ENCODE peak calls at places on chromosomes 6 and 20, in four cellular contexts. C is BE2C, N is lung, D is GM23338. F is an unnamed sample. For H3K27me3, the result is how much of the 10 kb centered on the place peaks cover.

GRCh38 chr6:7151381-7151780 is 43.6 kb downstream of the RREB1 start:
- DNase-seq in C (no peak), N (no peak), D (no peak), F (no peak)

GRCh38 chr6:22124756-22125155 is 172.1 kb downstream of the PRL start:
- DNase-seq in C (no peak), N (no peak), D (no peak), F (no peak)

GRCh38 chr20:46551508-46552280 is 1.2 kb upstream of the OCSTAMP start:
- DNase-seq in C (no peak), N (no peak), D (peak), F (peak)

GRCh38 chr6:12653396-12653910 is 63.1 kb upstream of the PHACTR1 start:
- DNase-seq in C (no peak), N (no peak), D (no peak), F (no peak)

GRCh38 chr20:15162061-15162740 is 824.8 kb upstream of the FLRT3 start:
- DNase-seq in C (no peak), N (no peak), D (no peak), F (no peak)

GRCh38 chr6:168155193-168155592 is 76.2 kb upstream of the FRMD1 start:
- DNase-seq in C (no peak), N (no peak), D (no peak), F (no peak)

GRCh38 chr6:81049425-81050042 is 702.9 kb downstream of the TENT5A start:
- DNase-seq in C (no peak), N (no peak), D (no peak), F (no peak)

GRCh38 chr20:32203556-32204484 is 3.7 kb downstream of the PLAGL2 start:
- DNase-seq in C (no peak), N (no peak), D (no peak), F (peak)

GRCh38 chr6:125868996-125869395 is 78.2 kb downstream of the NCOA7 start:
- DNase-seq in C (peak), N (no peak), D (no peak), F (no peak)

GRCh38 chr20:49167811-49168507 is 20.2 kb downstream of the STAU1 start:
- DNase-seq in C (no peak), N (no peak), D (no peak), F (no peak)

GRCh38 chr6:2542858-2543218 is 207.9 kb downstream of the MYLK4 start:
- DNase-seq in C (no peak), N (peak), D (no peak), F (peak)

GRCh38 chr6:17987576-17988421 is at the start of gene KIF13A:
- DNase-seq in C (peak), N (peak), D (peak), F (peak)

GRCh38 chr20:38842558-38842981 is 37.1 kb downstream of the PPP1R16B start:
- DNase-seq in C (no peak), N (no peak), D (peak), F (no peak)

GRCh38 chr6:45512594-45512993 is 134.9 kb upstream of the SUPT3H start:
- DNase-seq in C (no peak), N (no peak), D (no peak), F (no peak)

GRCh38 chr20:50691585-50692552 is 527 bp upstream of the RIPOR3 start:
- DNase-seq in C (peak), N (no peak), D (peak), F (peak)

GRCh38 chr6:36387440-36388303 is at the start of gene ETV7:
- DNase-seq in C (no peak), N (peak), D (peak), F (peak)

GRCh38 chr6:37365791-37366190 is 12.0 kb downstream of the RNF8 start:
- DNase-seq in C (no peak), N (no peak), D (peak), F (no peak)

GRCh38 chr6:83417880-83418663 is 12.8 kb downstream of the ME1 start:
- DNase-seq in C (no peak), N (no peak), D (peak), F (peak)

GRCh38 chr20:46558511-46558959 is 8.1 kb upstream of the OCSTAMP start:
- DNase-seq in C (no peak), N (peak), D (no peak), F (no peak)

GRCh38 chr6:128074561-128074960 is 173.7 kb upstream of the THEMIS start:
- DNase-seq in C (no peak), N (no peak), D (no peak), F (no peak)

GRCh38 chr6:5053038-5053437 is 32.1 kb upstream of the PPP1R3G start:
- DNase-seq in C (no peak), N (no peak), D (no peak), F (no peak)

GRCh38 chr6:44649365-44650025 is 262.0 kb downstream of the CDC5L start:
- DNase-seq in C (no peak), N (no peak), D (no peak), F (no peak)

GRCh38 chr6:168177492-168177891 is 98.5 kb upstream of the FRMD1 start:
- DNase-seq in C (no peak), N (no peak), D (no peak), F (no peak)

GRCh38 chr20:11924923-11925322 is 7.2 kb downstream of the BTBD3 start:
- DNase-seq in C (no peak), N (no peak), D (no peak), F (no peak)

GRCh38 chr6:133918208-133918930 is 29.5 kb downstream of the TCF21 start:
- DNase-seq in C (no peak), N (no peak), D (no peak), F (no peak)

GRCh38 chr6:79115557-79115956 is 37.5 kb upstream of the PHIP start:
- DNase-seq in C (no peak), N (no peak), D (no peak), F (no peak)

GRCh38 chr6:112245511-112246203 is 8.7 kb downstream of the LAMA4 start:
- DNase-seq in C (no peak), N (no peak), D (no peak), F (no peak)

GRCh38 chr6:106187424-106187982 is 101.4 kb downstream of the PRDM1 start:
- DNase-seq in C (no peak), N (no peak), D (no peak), F (no peak)

GRCh38 chr20:48601798-48602197 is 226.0 kb downstream of the PREX1 start:
- DNase-seq in C (peak), N (no peak), D (no peak), F (no peak)

GRCh38 chr20:21339499-21339898 is 36.4 kb downstream of the XRN2 start:
- DNase-seq in C (no peak), N (no peak), D (no peak), F (peak)

GRCh38 chr6:7468382-7469081 is 72.9 kb upstream of the DSP start:
- DNase-seq in C (peak), N (no peak), D (no peak), F (peak)

GRCh38 chr6:83365931-83366330 is 64.9 kb downstream of the ME1 start:
- DNase-seq in C (no peak), N (no peak), D (no peak), F (peak)

GRCh38 chr20:52096117-52096516 is 95.5 kb downstream of the ZFP64 start:
- DNase-seq in C (no peak), N (no peak), D (no peak), F (no peak)

GRCh38 chr20:50746138-50746940 is 15.0 kb downstream of the PARD6B start:
- DNase-seq in C (no peak), N (peak), D (no peak), F (peak)

GRCh38 chr6:32883789-32884188 is 29.8 kb downstream of the PSMB9 start:
- DNase-seq in C (no peak), N (peak), D (peak), F (peak)

GRCh38 chr20:53599039-53599362 is 5.4 kb upstream of the ZNF217 start:
- DNase-seq in C (no peak), N (no peak), D (no peak), F (no peak)

GRCh38 chr20:53598140-53599038 is 4.8 kb upstream of the ZNF217 start:
- DNase-seq in C (no peak), N (no peak), D (no peak), F (no peak)

GRCh38 chr20:53597521-53598120 is 4.0 kb upstream of the ZNF217 start:
- DNase-seq in C (no peak), N (no peak), D (no peak), F (no peak)

GRCh38 chr20:53595018-53595378 is 1.4 kb upstream of the ZNF217 start:
- DNase-seq in C (no peak), N (no peak), D (no peak), F (no peak)

DNA sequence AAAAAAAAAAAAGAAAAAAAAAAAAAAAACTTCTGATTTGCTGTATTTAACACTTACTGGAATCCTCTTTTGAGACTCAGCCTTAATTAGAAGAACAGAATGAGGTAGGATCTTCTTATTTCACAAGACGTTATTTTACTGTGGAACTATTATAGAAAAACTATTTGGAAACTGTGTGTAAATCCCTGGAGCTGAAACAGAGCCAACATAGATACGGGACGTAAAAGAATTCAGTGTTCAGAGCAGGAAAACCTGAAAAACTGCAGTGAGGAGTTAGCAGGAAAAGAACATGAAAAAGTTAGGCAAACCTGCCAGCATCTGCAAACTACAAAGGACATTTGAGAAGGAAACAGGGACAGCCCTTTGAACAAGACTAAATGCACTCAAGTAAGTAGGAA is 3.4 kb upstream of the ZNF217 start:
- DNase-seq in C (no peak), N (no peak), D (no peak), F (peak)
- H3K27me3 ChIP-seq in C (under half), N (under half), D (under half), F (under half)

GRCh38 chr20:2671977-2672376 is 8.0 kb upstream of the IDH3B start:
- DNase-seq in C (no peak), N (no peak), D (peak), F (no peak)
- TF ChIP-seq CTCF in C (peak), N (no peak), D (peak), F (peak)

GRCh38 chr20:62473717-62474584 is 1.8 kb downstream of the GATA5 start:
- DNase-seq in C (no peak), N (no peak), D (peak), F (no peak)
- H3K27me3 ChIP-seq in C (under half), N (under half), D (half or more), F (under half)

GRCh38 chr6:165988757-165989456 is 178.7 kb downstream of the TBXT start:
- DNase-seq in C (no peak), N (no peak), D (peak), F (peak)
- TF ChIP-seq CTCF in C (no peak), N (no peak), D (no peak), F (no peak)

DNA sequence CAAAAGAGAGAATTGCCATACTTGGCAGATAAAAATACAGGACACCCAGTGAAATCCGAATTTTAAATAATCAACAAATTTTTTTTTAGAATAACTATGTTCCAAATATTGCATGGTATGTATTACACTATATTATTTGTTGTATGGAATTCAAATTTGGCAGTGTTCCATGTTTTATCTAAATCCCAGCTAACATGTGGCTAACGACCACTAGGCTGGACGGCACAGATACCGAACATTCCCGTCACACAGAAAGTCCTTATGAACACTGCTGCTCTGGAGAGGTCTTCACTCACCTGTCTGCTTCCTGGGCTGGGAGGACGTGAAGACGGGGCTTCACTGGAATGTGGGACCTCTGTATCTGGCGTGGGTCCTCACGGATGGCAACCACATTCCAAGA is 32.8 kb downstream of the SNX5 start:
- DNase-seq in C (no peak), N (no peak), D (peak), F (peak)
- H3K27me3 ChIP-seq in C (under half), N (under half), D (under half), F (under half)

DNA sequence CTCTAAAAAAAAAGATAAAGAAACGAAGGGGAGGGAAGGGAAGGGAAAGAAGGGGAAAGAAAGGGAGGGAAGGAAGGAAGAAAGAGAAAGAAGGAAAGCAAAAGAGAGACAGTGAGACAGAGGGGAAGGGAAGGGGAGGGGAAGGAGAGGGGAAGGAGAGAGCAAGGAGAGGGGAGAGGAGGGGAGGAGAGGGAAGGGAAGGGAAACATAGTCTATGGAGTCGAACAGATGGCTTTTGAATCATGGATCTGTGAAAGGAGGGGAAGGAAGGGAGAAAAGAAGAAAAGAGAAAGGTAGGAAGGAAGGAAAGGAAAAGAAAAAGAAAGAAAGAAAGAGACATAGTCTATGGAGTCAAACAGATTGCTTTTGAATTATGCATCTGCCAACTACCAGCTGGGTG is 16.7 kb upstream of the NCOA6 start:
- DNase-seq in C (no peak), N (no peak), D (no peak), F (no peak)
- TF ChIP-seq CTCF in C (no peak), N (no peak), D (no peak), F (no peak)

DNA sequence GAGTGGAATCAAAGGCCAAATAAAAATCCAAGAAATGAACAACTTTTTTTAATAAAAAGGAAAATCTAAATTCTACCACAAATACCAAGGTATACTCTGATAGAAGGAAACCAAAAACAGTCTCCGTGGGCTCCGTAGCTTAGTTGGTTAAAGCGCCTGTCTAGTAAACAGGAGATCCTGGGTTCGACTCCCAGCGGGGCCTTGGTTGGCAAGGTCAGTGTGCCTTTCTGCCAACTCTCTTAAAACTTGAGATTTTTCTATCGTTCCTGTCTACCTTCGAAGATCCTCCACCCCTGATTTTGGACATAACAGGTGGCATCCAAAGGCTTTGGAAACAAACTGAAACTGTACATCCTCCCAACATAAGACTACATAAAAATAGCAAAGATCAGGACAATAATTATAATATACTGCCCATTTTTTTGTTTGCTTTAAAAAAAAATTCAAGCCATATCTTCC is 197.9 kb downstream of the TRIM27 start:
- DNase-seq in C (peak), N (no peak), D (peak), F (no peak)
- H3K27me3 ChIP-seq in C (under half), N (under half), D (under half), F (under half)

DNA sequence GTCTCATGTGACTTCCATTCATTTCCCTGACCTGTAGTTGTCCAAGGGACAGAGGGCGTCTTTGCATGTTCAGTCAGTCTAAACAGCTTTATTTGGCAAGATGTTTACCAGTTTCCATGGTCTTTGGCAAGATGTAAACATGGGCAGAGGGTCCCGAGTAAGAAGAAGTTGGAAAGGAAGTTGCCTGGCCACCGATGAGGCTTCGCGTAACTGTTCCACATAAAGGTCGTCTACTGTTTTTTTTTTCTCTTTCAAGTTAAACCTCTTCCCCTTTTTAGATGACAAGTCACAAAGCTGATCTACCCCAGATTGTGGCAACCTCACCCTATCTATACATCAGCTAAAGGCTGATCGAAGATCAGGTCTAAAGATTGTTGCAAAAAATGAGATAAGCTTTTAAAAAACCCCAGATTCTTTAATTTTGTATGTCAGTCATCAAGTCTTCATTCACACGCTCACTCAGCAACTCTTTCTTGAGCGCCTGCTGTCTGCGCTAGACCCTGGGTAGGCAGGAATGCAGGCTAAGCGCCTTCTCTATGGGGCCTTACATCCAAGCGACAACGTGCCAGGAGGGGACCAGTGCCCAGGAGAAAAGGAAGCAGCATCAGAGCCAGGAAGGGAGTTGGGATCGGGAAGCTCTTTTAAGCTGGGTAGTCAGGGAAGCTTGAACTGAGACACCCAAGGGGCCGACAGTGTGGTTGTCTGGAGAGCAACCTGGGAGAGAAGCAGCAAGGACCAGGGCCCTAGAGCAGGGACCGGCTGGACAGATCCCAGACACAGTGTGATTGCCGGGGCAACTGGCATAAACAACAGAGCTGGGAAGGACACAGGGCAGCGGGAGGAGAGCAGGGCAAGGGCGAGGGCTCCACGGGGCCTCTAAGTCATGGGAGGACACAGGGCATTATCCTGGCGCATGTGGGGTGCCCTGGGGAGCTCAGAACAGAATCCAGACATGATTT is 31.5 kb upstream of the CCR6 start:
- DNase-seq in C (no peak), N (no peak), D (no peak), F (no peak)
- TF ChIP-seq CTCF in C (no peak), N (no peak), D (no peak), F (no peak)